ENCODE peak calls at places on chromosomes 7 and 10, in five cellular contexts. E, F, L, W and O are unnamed samples.
A peak's percentile ranks its signal among the peaks of the same experiment; 100 is the strongest.

GRCh38 chr7:155381852-155382801 is 75.8 kb upstream of the EN2 start:
- DNase-seq in W (no peak), F (no peak), L (no peak), E (no peak), O (no peak)

GRCh38 chr10:114635797-114636550 is 22.1 kb downstream of the ABLIM1 start:
- DNase-seq in L (no peak), E (no peak), F (no peak), W (no peak), O (peak; percentile 64)

GRCh38 chr7:30771859-30772429 is 727 bp downstream of the MINDY4 start:
- DNase-seq in E (peak; percentile 78), W (peak; percentile 60), F (no peak), L (no peak), O (no peak)

GRCh38 chr7:85522070-85522469 is 335.2 kb upstream of the SEMA3D start:
- DNase-seq in F (no peak), L (no peak), W (no peak), E (no peak), O (no peak)

GRCh38 chr10:128896183-128896805 is 570.7 kb upstream of the MGMT start:
- DNase-seq in E (no peak), L (no peak), F (peak; percentile 50), W (no peak), O (no peak)

GRCh38 chr7:2905027-2905426 is 60.9 kb upstream of the GNA12 start:
- DNase-seq in F (no peak), E (no peak), L (no peak), W (no peak), O (no peak)

GRCh38 chr7:129110575-129111376 is 33.7 kb upstream of the TSPAN33 start:
- DNase-seq in L (no peak), E (no peak), F (no peak), W (peak; percentile 59), O (no peak)

GRCh38 chr7:6252310-6252709 is 20.1 kb downstream of the CYTH3 start:
- DNase-seq in L (no peak), E (no peak), W (no peak), F (no peak), O (no peak)

GRCh38 chr10:18955041-18955440 is 93.6 kb upstream of the MALRD1 start:
- DNase-seq in F (no peak), L (no peak), W (no peak), E (no peak), O (no peak)

GRCh38 chr10:73136627-73137026 is 26.4 kb downstream of the NUDT13 start:
- DNase-seq in W (no peak), L (no peak), E (no peak), F (no peak), O (no peak)

GRCh38 chr7:115099906-115100305 is 178.0 kb downstream of the MDFIC start:
- DNase-seq in W (no peak), L (no peak), E (no peak), F (no peak), O (no peak)

GRCh38 chr10:24784061-24784460 is 60.4 kb upstream of the ARHGAP21 start:
- DNase-seq in F (no peak), E (no peak), W (no peak), L (no peak), O (no peak)

GRCh38 chr10:94016727-94017714 is 23.3 kb downstream of the PLCE1 start:
- DNase-seq in E (no peak), F (no peak), L (no peak), W (no peak), O (no peak)

GRCh38 chr10:930415-931325 is 835 bp downstream of the LARP4B start:
- DNase-seq in E (peak; percentile 83), F (no peak), L (peak; percentile 71), W (peak; percentile 44), O (peak; percentile 74)

GRCh38 chr10:52452600-52453493 is 138.8 kb downstream of the DKK1 start:
- DNase-seq in L (no peak), E (no peak), F (no peak), W (no peak), O (no peak)

GRCh38 chr7:155802906-155803417 is 9.3 kb downstream of the SHH start:
- DNase-seq in E (no peak), W (no peak), L (no peak), F (no peak), O (no peak)

GRCh38 chr7:32890553-32891045 is 961 bp downstream of the KBTBD2 start:
- DNase-seq in L (no peak), F (no peak), E (no peak), W (peak; percentile 73), O (no peak)

GRCh38 chr7:155925682-155926081 is 113.4 kb upstream of the SHH start:
- DNase-seq in W (no peak), E (no peak), L (peak; percentile 45), F (no peak), O (peak; percentile 8)

GRCh38 chr7:93835684-93836083 is 54.9 kb downstream of the TFPI2 start:
- DNase-seq in E (no peak), F (no peak), L (no peak), W (no peak), O (no peak)

GRCh38 chr7:102287465-102288146 is 938 bp downstream of the SH2B2 start:
- DNase-seq in L (peak; percentile 77), W (no peak), F (no peak), E (no peak), O (peak; percentile 57)

GRCh38 chr10:114042895-114043531 is 653 bp upstream of the ADRB1 start:
- DNase-seq in W (no peak), F (no peak), L (peak; percentile 76), E (peak; percentile 80), O (peak; percentile 36)

GRCh38 chr10:89867964-89868363 is 166.6 kb downstream of the KIF20B start:
- DNase-seq in E (no peak), W (no peak), L (no peak), F (no peak), O (no peak)

GRCh38 chr7:104861729-104862128 is 152.3 kb upstream of the KMT2E start:
- DNase-seq in L (no peak), W (no peak), E (no peak), F (no peak), O (no peak)

GRCh38 chr7:74320645-74321178 is 31.5 kb downstream of the CLIP2 start:
- DNase-seq in E (no peak), F (no peak), W (peak; percentile 66), L (no peak), O (no peak)

GRCh38 chr7:141198191-141198958 is 124.5 kb downstream of the TMEM178B start:
- DNase-seq in F (no peak), L (no peak), E (no peak), W (no peak), O (no peak)

GRCh38 chr7:122329145-122329802 is 24.7 kb upstream of the FEZF1 start:
- DNase-seq in W (no peak), E (no peak), L (no peak), F (no peak), O (no peak)

GRCh38 chr10:133031541-133032125 is 56.1 kb upstream of the ADGRA1 start:
- DNase-seq in F (no peak), E (no peak), W (no peak), L (no peak), O (no peak)

GRCh38 chr7:13633857-13634256 is 355.6 kb downstream of the ETV1 start:
- DNase-seq in L (no peak), E (no peak), F (no peak), W (no peak), O (no peak)

GRCh38 chr10:78654047-78654590 is 414.6 kb upstream of the ZMIZ1 start:
- DNase-seq in L (no peak), W (no peak), F (no peak), E (no peak), O (no peak)

GRCh38 chr7:11194492-11194891 is 220.8 kb downstream of the PHF14 start:
- DNase-seq in W (no peak), E (no peak), L (no peak), F (no peak), O (no peak)

GRCh38 chr7:11193131-11193867 is 219.6 kb downstream of the PHF14 start:
- DNase-seq in W (peak; percentile 18), L (no peak), F (no peak), E (no peak), O (peak; percentile 54)

GRCh38 chr7:11191574-11192220 is 218.0 kb downstream of the PHF14 start:
- DNase-seq in F (no peak), W (no peak), E (no peak), L (no peak), O (no peak)

GRCh38 chr7:11193888-11194287 is 220.2 kb downstream of the PHF14 start:
- DNase-seq in L (no peak), W (no peak), F (no peak), E (no peak), O (no peak)

DNA sequence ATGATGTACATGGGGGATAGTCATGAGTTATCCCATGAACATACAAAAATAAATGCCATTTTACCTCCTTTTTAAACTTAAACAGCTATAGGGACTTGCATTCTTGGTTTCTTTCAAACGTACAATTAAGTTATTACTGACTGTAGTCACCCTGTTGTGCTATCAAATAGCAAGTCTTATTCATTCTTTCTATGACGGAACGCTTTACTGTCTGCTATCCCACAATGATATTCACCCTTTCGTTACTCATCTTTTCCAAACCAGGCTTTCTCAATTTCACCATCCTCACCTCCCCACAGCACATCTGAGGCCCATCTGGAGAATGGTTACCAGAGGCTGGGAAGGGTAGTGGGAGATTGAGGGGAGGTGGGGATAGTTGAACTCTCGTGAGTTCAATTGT is 218.8 kb downstream of the PHF14 start:
- DNase-seq in L (no peak), F (no peak), W (no peak), E (no peak), O (no peak)
- TF ChIP-seq EP300 in L (no peak), F (no peak), W (no peak), E (no peak), O (no peak)

GRCh38 chr7:29077181-29077580 is 69.2 kb downstream of the CPVL start:
- DNase-seq in E (no peak), F (no peak), W (no peak), L (no peak), O (no peak)

GRCh38 chr7:29065458-29065857 is 80.9 kb downstream of the CPVL start:
- DNase-seq in E (no peak), F (no peak), W (no peak), L (no peak), O (no peak)

GRCh38 chr7:29075621-29076020 is 70.7 kb downstream of the CPVL start:
- DNase-seq in W (no peak), F (no peak), E (no peak), L (no peak), O (no peak)

DNA sequence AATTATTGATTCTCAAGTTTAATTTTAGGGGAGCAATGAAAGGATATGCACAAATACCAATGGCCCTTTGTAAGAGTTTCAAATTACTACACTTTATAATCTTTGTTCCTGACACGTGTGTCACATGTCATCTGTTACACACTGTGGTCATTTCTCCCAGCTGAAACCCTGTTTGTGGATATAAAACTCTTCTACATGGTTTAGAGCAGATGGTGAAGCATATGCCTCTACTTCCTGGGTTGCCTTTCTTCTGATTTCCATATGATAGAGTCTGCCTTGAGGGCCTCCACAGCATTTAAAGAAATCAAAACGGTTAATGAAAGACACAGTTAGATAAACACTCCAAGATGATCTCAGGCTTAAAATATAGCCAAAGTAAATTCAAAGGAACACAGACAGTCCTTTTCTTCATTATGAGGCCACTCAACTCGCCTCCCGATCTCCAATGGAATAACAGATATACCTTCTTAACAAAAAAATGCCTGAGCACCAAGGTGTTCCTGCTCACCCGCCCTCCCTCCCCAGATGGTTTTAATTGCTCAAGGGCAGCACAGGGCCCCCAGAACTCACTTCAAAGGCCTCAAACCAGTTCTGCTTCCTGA is 75.0 kb downstream of the CPVL start:
- DNase-seq in W (no peak), E (no peak), L (no peak), F (no peak), O (no peak)
- TF ChIP-seq POLR2AphosphoS5 in W (no peak), E (no peak), L (no peak), F (no peak), O (no peak)

GRCh38 chr10:87886635-87887034 is 23.2 kb downstream of the PTEN start:
- DNase-seq in L (no peak), E (no peak), F (no peak), W (no peak), O (no peak)
- H3K36me3 ChIP-seq in L (no peaks in the 10 kb centered on the region), E (peaks cover 17% of the 10 kb centered on the region), F (peaks cover 14% of the 10 kb centered on the region), W (peaks cover 19% of the 10 kb centered on the region), O (no peaks in the 10 kb centered on the region)

GRCh38 chr7:117137868-117138267 is 184.6 kb downstream of the ST7 start:
- DNase-seq in E (no peak), F (no peak), W (no peak), L (no peak), O (no peak)
- TF ChIP-seq EP300 in E (no peak), F (no peak), W (no peak), L (no peak), O (no peak)